ENCODE peak calls at places on chromosomes 6 and 20, in eight cellular contexts. One of them, this sample, is unnamed.

GRCh38 chr6:42041131-42042055 is 8.9 kb upstream of the TAF8 start:
- DNase-seq in H1: no peak
- DNase-seq in transverse colon: no peak
- DNase-seq in esophagus muscularis mucosa: no peak
- DNase-seq in K562: no peak
- DNase-seq in SK-N-SH: no peak
- DNase-seq in stomach: no peak
- DNase-seq in prostate gland: no peak
- DNase-seq in this sample: no peak

GRCh38 chr6:164109770-164110140 is 695.2 kb downstream of the QKI start:
- DNase-seq in K562: peak
- DNase-seq in transverse colon: no peak
- DNase-seq in SK-N-SH: no peak
- DNase-seq in H1: no peak
- DNase-seq in stomach: no peak
- DNase-seq in prostate gland: no peak
- DNase-seq in esophagus muscularis mucosa: no peak
- DNase-seq in this sample: no peak

GRCh38 chr20:35490736-35491181 is 35.4 kb downstream of the CEP250 start:
- DNase-seq in stomach: no peak
- DNase-seq in H1: no peak
- DNase-seq in K562: no peak
- DNase-seq in prostate gland: no peak
- DNase-seq in transverse colon: peak
- DNase-seq in esophagus muscularis mucosa: no peak
- DNase-seq in SK-N-SH: no peak
- DNase-seq in this sample: peak

GRCh38 chr6:79461205-79461604 is 76.0 kb downstream of the LCA5 start:
- DNase-seq in SK-N-SH: no peak
- DNase-seq in H1: no peak
- DNase-seq in prostate gland: peak
- DNase-seq in transverse colon: no peak
- DNase-seq in K562: no peak
- DNase-seq in esophagus muscularis mucosa: no peak
- DNase-seq in stomach: no peak
- DNase-seq in this sample: no peak

GRCh38 chr6:18488526-18489270 is 101.5 kb downstream of the RNF144B start:
- DNase-seq in transverse colon: no peak
- DNase-seq in prostate gland: no peak
- DNase-seq in H1: no peak
- DNase-seq in SK-N-SH: no peak
- DNase-seq in esophagus muscularis mucosa: no peak
- DNase-seq in stomach: no peak
- DNase-seq in K562: no peak
- DNase-seq in this sample: no peak

GRCh38 chr6:124924333-124924759 is 37.9 kb upstream of the RNF217 start:
- DNase-seq in prostate gland: no peak
- DNase-seq in SK-N-SH: no peak
- DNase-seq in H1: no peak
- DNase-seq in stomach: no peak
- DNase-seq in transverse colon: no peak
- DNase-seq in K562: no peak
- DNase-seq in esophagus muscularis mucosa: no peak
- DNase-seq in this sample: no peak

GRCh38 chr6:132395015-132395597 is 6.2 kb downstream of the MOXD1 start:
- DNase-seq in H1: no peak
- DNase-seq in SK-N-SH: no peak
- DNase-seq in transverse colon: no peak
- DNase-seq in prostate gland: no peak
- DNase-seq in esophagus muscularis mucosa: no peak
- DNase-seq in K562: no peak
- DNase-seq in stomach: no peak
- DNase-seq in this sample: no peak

GRCh38 chr6:381742-382461 is 9.7 kb upstream of the IRF4 start:
- DNase-seq in stomach: no peak
- DNase-seq in SK-N-SH: no peak
- DNase-seq in H1: no peak
- DNase-seq in K562: no peak
- DNase-seq in transverse colon: peak
- DNase-seq in esophagus muscularis mucosa: no peak
- DNase-seq in prostate gland: no peak
- DNase-seq in this sample: peak

GRCh38 chr6:30378290-30378937 is 33.5 kb downstream of the RPP21 start:
- DNase-seq in H1: no peak
- DNase-seq in transverse colon: no peak
- DNase-seq in prostate gland: no peak
- DNase-seq in SK-N-SH: no peak
- DNase-seq in K562: peak
- DNase-seq in stomach: no peak
- DNase-seq in esophagus muscularis mucosa: no peak
- DNase-seq in this sample: no peak

GRCh38 chr6:158014505-158015187 is 33.0 kb downstream of the SYNJ2 start:
- DNase-seq in transverse colon: no peak
- DNase-seq in stomach: no peak
- DNase-seq in SK-N-SH: no peak
- DNase-seq in esophagus muscularis mucosa: no peak
- DNase-seq in H1: no peak
- DNase-seq in K562: no peak
- DNase-seq in prostate gland: no peak
- DNase-seq in this sample: peak

GRCh38 chr6:16700202-16700997 is 60.9 kb downstream of the ATXN1 start:
- DNase-seq in prostate gland: no peak
- DNase-seq in SK-N-SH: no peak
- DNase-seq in stomach: no peak
- DNase-seq in K562: no peak
- DNase-seq in H1: no peak
- DNase-seq in esophagus muscularis mucosa: no peak
- DNase-seq in transverse colon: peak
- DNase-seq in this sample: no peak

GRCh38 chr6:11412011-11412424 is 125.5 kb upstream of the TMEM170B start:
- DNase-seq in esophagus muscularis mucosa: peak
- DNase-seq in K562: no peak
- DNase-seq in H1: no peak
- DNase-seq in prostate gland: no peak
- DNase-seq in transverse colon: no peak
- DNase-seq in stomach: no peak
- DNase-seq in SK-N-SH: no peak
- DNase-seq in this sample: no peak

GRCh38 chr6:46501136-46502089 is 10.2 kb upstream of the RCAN2 start:
- DNase-seq in prostate gland: no peak
- DNase-seq in transverse colon: no peak
- DNase-seq in K562: no peak
- DNase-seq in esophagus muscularis mucosa: no peak
- DNase-seq in SK-N-SH: no peak
- DNase-seq in H1: no peak
- DNase-seq in stomach: no peak
- DNase-seq in this sample: no peak

GRCh38 chr6:28537065-28537464 is 11.4 kb downstream of the GPX5 start:
- DNase-seq in esophagus muscularis mucosa: peak
- DNase-seq in transverse colon: no peak
- DNase-seq in prostate gland: no peak
- DNase-seq in stomach: no peak
- DNase-seq in K562: no peak
- DNase-seq in SK-N-SH: peak
- DNase-seq in H1: no peak
- DNase-seq in this sample: no peak

GRCh38 chr6:99605074-99605726 is 1.4 kb upstream of the PRDM13 start:
- DNase-seq in esophagus muscularis mucosa: no peak
- DNase-seq in SK-N-SH: no peak
- DNase-seq in stomach: no peak
- DNase-seq in K562: no peak
- DNase-seq in H1: no peak
- DNase-seq in transverse colon: no peak
- DNase-seq in prostate gland: no peak
- DNase-seq in this sample: peak

GRCh38 chr6:144055121-144055931 is 40.0 kb downstream of the SF3B5 start:
- DNase-seq in esophagus muscularis mucosa: no peak
- DNase-seq in stomach: no peak
- DNase-seq in SK-N-SH: no peak
- DNase-seq in K562: no peak
- DNase-seq in prostate gland: no peak
- DNase-seq in H1: no peak
- DNase-seq in transverse colon: no peak
- DNase-seq in this sample: no peak

GRCh38 chr6:49027644-49028043 is 435.4 kb downstream of the MMUT start:
- DNase-seq in SK-N-SH: no peak
- DNase-seq in esophagus muscularis mucosa: no peak
- DNase-seq in transverse colon: no peak
- DNase-seq in stomach: no peak
- DNase-seq in K562: no peak
- DNase-seq in prostate gland: no peak
- DNase-seq in H1: no peak
- DNase-seq in this sample: no peak

GRCh38 chr6:26264547-26264946 is 100.5 kb upstream of the BTN3A2 start:
- DNase-seq in K562: no peak
- DNase-seq in transverse colon: no peak
- DNase-seq in esophagus muscularis mucosa: no peak
- DNase-seq in SK-N-SH: no peak
- DNase-seq in stomach: no peak
- DNase-seq in prostate gland: no peak
- DNase-seq in H1: no peak
- DNase-seq in this sample: no peak

GRCh38 chr6:165439928-165440554 is 130.6 kb upstream of the C6orf118 start:
- DNase-seq in SK-N-SH: peak
- DNase-seq in stomach: no peak
- DNase-seq in esophagus muscularis mucosa: no peak
- DNase-seq in H1: no peak
- DNase-seq in prostate gland: no peak
- DNase-seq in K562: no peak
- DNase-seq in transverse colon: no peak
- DNase-seq in this sample: no peak

GRCh38 chr6:84065718-84066290 is 32.2 kb downstream of the MRAP2 start:
- DNase-seq in stomach: no peak
- DNase-seq in transverse colon: no peak
- DNase-seq in esophagus muscularis mucosa: peak
- DNase-seq in H1: no peak
- DNase-seq in SK-N-SH: no peak
- DNase-seq in prostate gland: peak
- DNase-seq in K562: no peak
- DNase-seq in this sample: no peak

GRCh38 chr6:111477481-111477938 is 5.5 kb downstream of the REV3L start:
- DNase-seq in K562: no peak
- DNase-seq in H1: no peak
- DNase-seq in esophagus muscularis mucosa: no peak
- DNase-seq in transverse colon: no peak
- DNase-seq in stomach: no peak
- DNase-seq in prostate gland: no peak
- DNase-seq in SK-N-SH: no peak
- DNase-seq in this sample: no peak

DNA sequence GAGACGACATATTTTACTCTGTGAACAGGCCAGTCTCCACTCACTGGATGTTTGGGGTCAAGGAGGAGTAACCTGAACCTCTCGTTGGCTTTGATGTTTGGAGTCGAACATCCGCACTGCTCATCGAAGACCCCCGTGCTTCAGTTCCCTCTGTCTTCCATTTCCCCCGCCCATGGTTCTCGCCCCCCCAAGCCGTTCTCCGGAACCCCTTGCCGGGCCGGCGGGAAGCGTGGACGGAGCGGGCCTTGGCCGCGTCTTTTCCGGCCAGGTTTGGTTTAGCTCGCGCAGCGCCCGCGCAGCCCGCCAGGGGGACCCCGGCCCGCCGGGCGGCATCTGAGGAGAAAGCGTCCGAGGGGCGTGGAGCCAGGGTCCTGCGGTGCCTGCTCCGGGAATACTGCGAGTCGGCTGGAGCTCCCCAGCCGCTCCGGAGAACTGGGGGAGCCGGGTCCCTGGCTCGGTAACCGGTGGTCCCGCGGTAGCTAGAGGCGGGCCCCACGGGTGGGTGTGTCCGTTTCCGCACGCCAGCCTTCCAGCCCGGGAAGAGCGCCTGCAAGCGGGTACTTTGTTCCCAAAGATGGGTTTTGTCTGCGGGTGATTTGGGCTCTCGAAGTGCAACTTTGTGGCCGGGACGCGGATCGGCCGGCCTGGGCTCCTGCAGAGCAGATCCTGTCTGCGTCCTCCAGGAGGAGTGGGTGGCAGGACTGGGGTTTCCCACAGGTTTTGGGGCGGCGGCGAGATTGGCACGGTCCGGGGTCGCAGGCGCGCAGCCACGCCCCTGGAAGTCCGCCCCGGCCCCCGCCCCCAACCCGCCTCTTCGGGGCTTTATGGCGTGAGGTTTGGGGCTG is 429 bp upstream of the TMEM200A start:
- DNase-seq in K562: peak
- DNase-seq in H1: peak
- DNase-seq in stomach: peak
- DNase-seq in prostate gland: no peak
- DNase-seq in SK-N-SH: peak
- DNase-seq in esophagus muscularis mucosa: peak
- DNase-seq in transverse colon: peak
- DNase-seq in this sample: peak
- TF ChIP-seq POLR2AphosphoS5 in K562: no peak
- TF ChIP-seq POLR2AphosphoS5 in H1: no peak
- TF ChIP-seq POLR2AphosphoS5 in stomach: no peak
- TF ChIP-seq POLR2AphosphoS5 in prostate gland: no peak
- TF ChIP-seq POLR2AphosphoS5 in SK-N-SH: peak
- TF ChIP-seq POLR2AphosphoS5 in esophagus muscularis mucosa: no peak
- TF ChIP-seq POLR2AphosphoS5 in transverse colon: no peak
- TF ChIP-seq POLR2AphosphoS5 in this sample: no peak

GRCh38 chr20:25036331-25036936 is 21.5 kb downstream of the ACSS1 start:
- DNase-seq in prostate gland: no peak
- DNase-seq in SK-N-SH: no peak
- DNase-seq in K562: no peak
- DNase-seq in stomach: no peak
- DNase-seq in esophagus muscularis mucosa: no peak
- DNase-seq in transverse colon: no peak
- DNase-seq in H1: no peak
- DNase-seq in this sample: peak
- H3K4me3 ChIP-seq in prostate gland: no peak
- H3K4me3 ChIP-seq in SK-N-SH: no peak
- H3K4me3 ChIP-seq in K562: no peak
- H3K4me3 ChIP-seq in stomach: no peak
- H3K4me3 ChIP-seq in esophagus muscularis mucosa: no peak
- H3K4me3 ChIP-seq in transverse colon: no peak
- H3K4me3 ChIP-seq in H1: no peak
- H3K4me3 ChIP-seq in this sample: no peak

GRCh38 chr20:3927486-3928291 is 38.5 kb downstream of the PANK2 start:
- DNase-seq in K562: peak
- DNase-seq in transverse colon: no peak
- DNase-seq in prostate gland: no peak
- DNase-seq in H1: no peak
- DNase-seq in esophagus muscularis mucosa: no peak
- DNase-seq in SK-N-SH: no peak
- DNase-seq in stomach: no peak
- DNase-seq in this sample: peak
- TF ChIP-seq POLR2AphosphoS5 in K562: no peak
- TF ChIP-seq POLR2AphosphoS5 in transverse colon: peak
- TF ChIP-seq POLR2AphosphoS5 in prostate gland: no peak
- TF ChIP-seq POLR2AphosphoS5 in H1: peak
- TF ChIP-seq POLR2AphosphoS5 in esophagus muscularis mucosa: no peak
- TF ChIP-seq POLR2AphosphoS5 in SK-N-SH: peak
- TF ChIP-seq POLR2AphosphoS5 in stomach: no peak
- TF ChIP-seq POLR2AphosphoS5 in this sample: peak

DNA sequence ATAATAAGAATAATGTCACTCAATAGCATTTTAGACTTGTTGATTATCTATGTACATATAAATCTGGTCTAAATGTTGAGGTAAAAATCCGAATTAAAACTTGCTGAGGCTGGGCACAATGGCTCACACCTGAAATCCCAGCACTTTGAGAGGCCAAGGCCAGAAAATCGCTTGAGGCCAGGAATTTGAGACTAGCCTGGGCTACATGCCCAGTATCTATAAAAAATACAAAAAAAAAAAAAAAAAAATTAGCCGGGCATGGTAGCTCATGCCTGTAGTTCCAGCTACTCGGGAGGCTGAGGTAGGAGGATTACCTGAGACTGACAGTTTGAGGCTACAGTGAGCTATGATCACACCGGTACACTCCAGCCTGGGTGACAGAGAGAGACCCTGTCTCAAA is 34.2 kb upstream of the SUPT3H start:
- DNase-seq in prostate gland: peak
- DNase-seq in SK-N-SH: no peak
- DNase-seq in stomach: no peak
- DNase-seq in esophagus muscularis mucosa: no peak
- DNase-seq in transverse colon: no peak
- DNase-seq in K562: no peak
- DNase-seq in H1: no peak
- DNase-seq in this sample: no peak
- H3K4me3 ChIP-seq in prostate gland: no peak
- H3K4me3 ChIP-seq in SK-N-SH: no peak
- H3K4me3 ChIP-seq in stomach: no peak
- H3K4me3 ChIP-seq in esophagus muscularis mucosa: no peak
- H3K4me3 ChIP-seq in transverse colon: no peak
- H3K4me3 ChIP-seq in K562: no peak
- H3K4me3 ChIP-seq in H1: no peak
- H3K4me3 ChIP-seq in this sample: no peak

This sample was measured in spleen.